ENCODE peak calls at places on chromosome 13, in nine cellular contexts. I, Q, F, B, Y, V, M, O and J are unnamed samples.
A peak's percentile ranks its signal among the peaks of the same experiment; 100 is the strongest.

GRCh38 chr13:40664100-40665060 is 2.1 kb downstream of the FOXO1 start:
- DNase-seq in F (peak; percentile 17), V (peak; percentile 93), Y (peak; percentile 90), B (peak; percentile 74), O (peak; percentile 57), I (peak; percentile 86), M (no peak), Q (peak; percentile 36), J (no peak)

GRCh38 chr13:27562457-27562856 is 57.9 kb downstream of the LNX2 start:
- DNase-seq in I (no peak), O (no peak), Y (no peak), Q (no peak), M (no peak), B (no peak), F (no peak), V (no peak), J (no peak)

GRCh38 chr13:23946067-23946466 is 48.8 kb upstream of the C1QTNF9B start:
- DNase-seq in M (no peak), B (no peak), Y (no peak), O (no peak), I (no peak), V (no peak), Q (no peak), F (no peak), J (no peak)

GRCh38 chr13:46181799-46182490 is at the start of gene LCP1:
- DNase-seq in O (peak; percentile 60), I (peak; percentile 67), Q (peak; percentile 10), V (no peak), M (no peak), Y (no peak), F (no peak), B (peak; percentile 93), J (no peak)

GRCh38 chr13:43348397-43348796 is 325.0 kb downstream of the DNAJC15 start:
- DNase-seq in B (no peak), I (no peak), Y (no peak), M (no peak), V (no peak), F (no peak), O (no peak), Q (peak; percentile 74), J (no peak)

GRCh38 chr13:97659602-97660001 is 225.6 kb downstream of the RAP2A start:
- DNase-seq in Q (no peak), M (no peak), Y (no peak), O (no peak), V (no peak), B (no peak), I (no peak), F (peak; percentile 23), J (no peak)

GRCh38 chr13:36432106-36432544 is at the start of gene CCNA1:
- DNase-seq in F (peak; percentile 73), V (no peak), O (no peak), I (no peak), B (no peak), Q (peak; percentile 47), M (no peak), Y (peak; percentile 71), J (peak; percentile 90)

GRCh38 chr13:63455938-63456337 is 2040.3 kb upstream of the PCDH20 start:
- DNase-seq in B (no peak), Q (no peak), M (no peak), I (no peak), V (no peak), Y (no peak), O (no peak), F (no peak), J (no peak)

GRCh38 chr13:34161829-34162544 is 344.0 kb downstream of the RFC3 start:
- DNase-seq in B (no peak), M (no peak), Y (no peak), V (no peak), O (no peak), I (no peak), F (no peak), Q (no peak), J (peak; percentile 93)

GRCh38 chr13:30065181-30065580 is 214.8 kb upstream of the UBL3 start:
- DNase-seq in Q (no peak), I (no peak), O (no peak), M (no peak), F (no peak), B (no peak), V (no peak), Y (no peak), J (no peak)

GRCh38 chr13:25116044-25116443 is 20.1 kb downstream of the PABPC3 start:
- DNase-seq in M (no peak), I (no peak), F (no peak), B (no peak), V (no peak), Y (no peak), Q (no peak), O (no peak), J (no peak)

GRCh38 chr13:66689628-66690027 is 540.5 kb downstream of the PCDH9 start:
- DNase-seq in O (no peak), Y (no peak), F (no peak), I (no peak), Q (no peak), V (no peak), M (no peak), B (no peak), J (peak; percentile 39)

GRCh38 chr13:47901451-47901850 is 99.6 kb downstream of the SUCLA2 start:
- DNase-seq in V (no peak), B (no peak), F (no peak), I (no peak), O (no peak), M (no peak), Y (no peak), Q (no peak), J (no peak)

GRCh38 chr13:43095771-43096719 is 72.7 kb downstream of the DNAJC15 start:
- DNase-seq in O (no peak), M (no peak), V (peak; percentile 38), F (no peak), Q (no peak), B (no peak), I (no peak), Y (no peak), J (no peak)

GRCh38 chr13:100454876-100455275 is 133.7 kb downstream of the GGACT start:
- DNase-seq in Y (no peak), I (no peak), Q (peak; percentile 63), F (no peak), O (no peak), M (peak; percentile 79), V (no peak), B (no peak), J (no peak)

GRCh38 chr13:62702502-62702901 is 1286.9 kb upstream of the PCDH20 start:
- DNase-seq in B (no peak), V (no peak), M (no peak), I (no peak), Y (no peak), Q (no peak), O (no peak), F (no peak), J (no peak)

GRCh38 chr13:63680704-63681103 is 2265.1 kb upstream of the PCDH20 start:
- DNase-seq in B (no peak), V (no peak), Y (no peak), Q (no peak), O (no peak), F (no peak), M (no peak), I (no peak), J (no peak)

GRCh38 chr13:59301166-59301551 is 862.6 kb downstream of the DIAPH3 start:
- DNase-seq in Q (no peak), B (no peak), V (no peak), F (no peak), O (no peak), M (no peak), I (no peak), Y (no peak), J (no peak)

GRCh38 chr13:32330438-32330837 is 15.1 kb downstream of the BRCA2 start:
- DNase-seq in F (no peak), I (no peak), Y (no peak), B (no peak), V (no peak), O (no peak), Q (peak; percentile 81), M (no peak), J (no peak)
- H3K4me3 ChIP-seq in F (no peak overlapping the region), I (no peak overlapping the region), Y (no peak overlapping the region), B (no peak overlapping the region), V (no peak overlapping the region), O (no peak overlapping the region), Q (no peak overlapping the region), M (no peak overlapping the region), J (no peak overlapping the region)

GRCh38 chr13:95404141-95404882 is 103.1 kb upstream of the ABCC4 start:
- DNase-seq in O (peak; percentile 65), B (peak; percentile 74), Q (peak; percentile 55), V (peak; percentile 93), I (peak; percentile 86), Y (peak; percentile 88), F (peak; percentile 89), M (peak; percentile 61), J (peak; percentile 90)
- H3K4me3 ChIP-seq in O (peak overlapping the region; percentile 73), B (peak overlapping the region; percentile 74), Q (peak overlapping the region; percentile 41), V (peak overlapping the region; percentile 71), I (peak overlapping the region; percentile 49), Y (peak overlapping the region; percentile 43), F (no peak overlapping the region), M (no peak overlapping the region), J (peak overlapping the region; percentile 24)

DNA sequence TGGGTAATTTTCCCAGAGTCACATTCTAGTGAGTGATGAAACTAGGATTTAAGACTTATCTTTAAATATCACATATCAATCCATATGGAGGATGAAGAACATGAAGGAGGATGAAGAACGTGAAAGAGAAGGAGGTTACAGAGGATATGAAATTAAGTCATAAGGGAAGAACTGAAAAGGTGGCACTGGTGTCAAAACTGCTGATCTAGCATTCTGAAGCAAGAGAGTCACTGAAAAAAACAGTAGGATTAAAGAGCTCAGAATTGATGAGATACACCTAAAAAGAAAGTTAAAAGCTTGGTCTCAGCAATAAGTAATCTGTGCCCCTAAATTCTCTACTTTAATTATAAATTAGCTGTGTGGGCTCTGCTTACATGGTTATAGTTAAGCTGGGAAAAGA is 156.5 kb downstream of the KCTD12 start:
- DNase-seq in B (no peak), I (no peak), Y (no peak), F (no peak), M (no peak), O (no peak), Q (no peak), V (no peak), J (no peak)
- H3K4me3 ChIP-seq in B (no peak overlapping the region), I (no peak overlapping the region), Y (no peak overlapping the region), F (no peak overlapping the region), M (no peak overlapping the region), O (no peak overlapping the region), Q (no peak overlapping the region), V (no peak overlapping the region), J (no peak overlapping the region)

DNA sequence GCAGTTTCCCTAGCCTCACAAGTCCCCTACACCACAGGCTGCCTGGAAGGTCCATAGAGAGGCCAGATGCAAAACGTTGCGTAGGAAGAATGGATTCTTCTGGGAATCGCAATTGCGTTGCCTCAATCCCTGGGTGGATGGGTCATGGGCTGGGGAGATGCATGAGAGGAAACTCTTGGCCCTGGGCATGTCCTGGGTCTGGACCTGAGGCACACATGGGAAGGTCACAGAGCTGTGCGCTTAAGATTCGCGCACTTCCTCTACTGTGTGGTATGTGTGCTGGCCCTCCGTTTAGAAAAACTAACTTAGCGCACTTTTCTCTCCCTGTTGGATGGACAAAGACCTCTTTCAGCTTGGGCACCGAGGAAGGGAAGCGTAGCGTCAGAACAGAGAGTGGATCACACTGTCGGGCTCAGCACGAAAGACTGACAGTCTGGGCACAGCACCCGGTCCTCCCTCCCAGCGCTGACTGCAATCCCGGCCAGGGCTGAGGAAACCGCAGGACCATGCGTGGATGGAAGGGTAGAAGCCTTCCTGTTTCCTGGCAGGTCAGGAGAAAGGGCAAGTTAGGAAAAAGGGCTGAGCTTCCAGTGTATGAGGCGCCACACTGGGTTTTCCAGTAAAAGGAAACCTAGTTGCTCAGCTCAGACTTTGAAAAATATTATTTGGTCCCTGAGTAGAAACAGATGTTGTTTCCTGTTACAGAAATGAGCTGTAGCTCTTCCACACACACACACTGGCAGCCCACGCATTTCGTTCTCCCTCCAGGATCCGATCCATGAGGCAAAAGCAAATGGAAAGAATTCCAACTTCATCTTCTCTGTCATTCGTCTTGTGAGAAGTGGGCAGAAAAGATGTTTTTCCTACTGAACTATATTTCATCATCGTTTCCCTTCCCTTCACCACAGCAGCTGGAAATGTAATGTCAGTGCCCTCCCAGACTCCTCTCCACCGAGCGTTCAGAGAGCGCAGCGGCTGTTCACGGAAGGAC is 86.0 kb downstream of the ING1 start:
- DNase-seq in Y (no peak), M (no peak), O (no peak), I (peak; percentile 74), V (peak; percentile 95), B (no peak), Q (no peak), F (no peak), J (no peak)
- H3K4me3 ChIP-seq in Y (peak overlapping the region; percentile 4), M (no peak overlapping the region), O (no peak overlapping the region), I (peak overlapping the region; percentile 47), V (peak overlapping the region; percentile 67), B (no peak overlapping the region), Q (no peak overlapping the region), F (no peak overlapping the region), J (no peak overlapping the region)